ENCODE peak calls at places on chromosomes 12 and 14, in seven cellular contexts. M, D, O, K, Q, G and J are unnamed samples.

GRCh38 chr12:109495012-109495411 is 17.6 kb downstream of the UBE3B start:
- DNase-seq in M (no peak), D (no peak), O (no peak), K (no peak), Q (no peak), G (no peak), J (no peak)

GRCh38 chr14:101595887-101596721 is 34.8 kb downstream of the DIO3 start:
- DNase-seq in M (no peak), D (peak; percentile 13), O (no peak), K (no peak), Q (no peak), G (no peak), J (no peak)

GRCh38 chr12:27922591-27923139 is 49.9 kb downstream of the PTHLH start:
- DNase-seq in M (no peak), D (no peak), O (no peak), K (peak; percentile 22), Q (no peak), G (peak; percentile 74), J (peak; percentile 74)

GRCh38 chr12:83040339-83040738 is 353.6 kb downstream of the TMTC2 start:
- DNase-seq in M (no peak), D (no peak), O (no peak), K (no peak), Q (no peak), G (no peak), J (no peak)

GRCh38 chr12:65948320-65949008 is 124.2 kb downstream of the HMGA2 start:
- DNase-seq in M (peak; percentile 42), D (no peak), O (no peak), K (peak; percentile 76), Q (peak; percentile 99), G (peak; percentile 95), J (peak; percentile 95)

GRCh38 chr12:98399532-98399931 is 115.9 kb upstream of the TMPO start:
- DNase-seq in M (no peak), D (peak; percentile 51), O (peak; percentile 53), K (peak; percentile 41), Q (peak; percentile 47), G (peak; percentile 59), J (peak; percentile 36)

GRCh38 chr12:65492997-65493892 is 214.8 kb downstream of the MSRB3 start:
- DNase-seq in M (no peak), D (no peak), O (no peak), K (no peak), Q (no peak), G (peak; percentile 55), J (no peak)

GRCh38 chr12:128578045-128578444 is 245.7 kb downstream of the SLC15A4 start:
- DNase-seq in M (peak; percentile 38), D (no peak), O (no peak), K (no peak), Q (no peak), G (no peak), J (no peak)

GRCh38 chr14:72868500-72868899 is 25.4 kb downstream of the DPF3 start:
- DNase-seq in M (no peak), D (no peak), O (no peak), K (no peak), Q (no peak), G (no peak), J (no peak)

GRCh38 chr12:124174406-124174805 is 120.5 kb upstream of the RFLNA start:
- DNase-seq in M (no peak), D (no peak), O (no peak), K (no peak), Q (peak; percentile 86), G (peak; percentile 95), J (peak; percentile 99)

GRCh38 chr12:59086124-59086523 is 165.8 kb upstream of the LRIG3 start:
- DNase-seq in M (no peak), D (no peak), O (no peak), K (no peak), Q (no peak), G (no peak), J (no peak)

GRCh38 chr12:25884024-25884919 is 74.2 kb upstream of the RASSF8 start:
- DNase-seq in M (no peak), D (no peak), O (no peak), K (no peak), Q (no peak), G (no peak), J (no peak)

GRCh38 chr14:104895786-104896642 is 28.7 kb upstream of the PLD4 start:
- DNase-seq in M (peak; percentile 1), D (no peak), O (no peak), K (peak; percentile 42), Q (no peak), G (no peak), J (no peak)

GRCh38 chr12:63098851-63099250 is 52.1 kb downstream of the AVPR1A start:
- DNase-seq in M (no peak), D (no peak), O (no peak), K (no peak), Q (no peak), G (no peak), J (no peak)

GRCh38 chr12:8033153-8034044 is 883 bp downstream of the FOXJ2 start:
- DNase-seq in M (no peak), D (peak; percentile 25), O (no peak), K (peak; percentile 71), Q (peak; percentile 62), G (peak; percentile 45), J (peak; percentile 76)

GRCh38 chr12:107309020-107309419 is 215.7 kb upstream of the CRY1 start:
- DNase-seq in M (no peak), D (no peak), O (no peak), K (no peak), Q (no peak), G (no peak), J (no peak)

GRCh38 chr14:99327458-99328250 is 55.7 kb upstream of the BCL11B start:
- DNase-seq in M (no peak), D (no peak), O (no peak), K (no peak), Q (no peak), G (no peak), J (no peak)